ENCODE peak calls at places on chromosome 19, in seven cellular contexts. X is fibroblast of lung, K is GM23248, O is endothelial cell of umbilical vein, A is GM23338, C is hepatocyte, W is K562. R is an unnamed sample.

GRCh38 chr19:51271015-51271600 is 20.2 kb downstream of the SIGLECL1 start:
- DNase-seq in K (no peak), A (peak), C (no peak), O (no peak), X (no peak), W (peak), R (no peak)

GRCh38 chr19:15303105-15303780 is 29.1 kb downstream of the BRD4 start:
- DNase-seq in X (peak), O (no peak), W (no peak), K (peak), C (no peak), A (no peak), R (no peak)

GRCh38 chr19:13790354-13790753 is 4.9 kb upstream of the ZSWIM4 start:
- DNase-seq in O (no peak), W (no peak), X (peak), C (no peak), K (no peak), A (no peak), R (no peak)

GRCh38 chr19:35462476-35462953 is 14.5 kb downstream of the FFAR2 start:
- DNase-seq in X (no peak), A (no peak), K (no peak), C (no peak), W (no peak), O (no peak), R (no peak)

GRCh38 chr19:2014731-2015610 is 543 bp downstream of the BTBD2 start:
- DNase-seq in X (no peak), C (peak), W (peak), K (peak), A (peak), O (no peak), R (peak)

GRCh38 chr19:37990362-37990761 is 83.4 kb downstream of the SIPA1L3 start:
- DNase-seq in W (no peak), C (no peak), K (no peak), X (peak), O (no peak), A (peak), R (no peak)

GRCh38 chr19:50851620-50852019 is 3.1 kb upstream of the KLK3 start:
- DNase-seq in C (no peak), A (no peak), K (no peak), X (no peak), O (no peak), W (no peak), R (no peak)

GRCh38 chr19:49840736-49841249 is 10.2 kb upstream of the PTOV1 start:
- DNase-seq in O (no peak), C (no peak), W (no peak), K (no peak), A (peak), X (no peak), R (no peak)

GRCh38 chr19:37988758-37989635 is 82.0 kb downstream of the SIPA1L3 start:
- DNase-seq in K (no peak), C (no peak), O (no peak), X (peak), A (peak), W (no peak), R (peak)

GRCh38 chr19:40806385-40807146 is 7.6 kb downstream of the EGLN2 start:
- DNase-seq in A (peak), K (peak), C (peak), O (peak), X (peak), W (peak), R (peak)

GRCh38 chr19:45354443-45354842 is 13.9 kb downstream of the KLC3 start:
- DNase-seq in W (no peak), X (no peak), O (no peak), C (no peak), K (no peak), A (no peak), R (no peak)

GRCh38 chr19:46497773-46498172 is 2.1 kb upstream of the PNMA8B start:
- DNase-seq in X (peak), O (no peak), W (no peak), C (no peak), K (no peak), A (no peak), R (no peak)

GRCh38 chr19:41795031-41795461 is 1.3 kb upstream of the CEACAM3 start:
- DNase-seq in A (peak), K (peak), C (peak), W (peak), O (peak), X (peak), R (peak)

GRCh38 chr19:5801796-5802616 is 2.9 kb upstream of the NRTN start:
- DNase-seq in X (peak), C (peak), O (no peak), K (peak), W (peak), A (peak), R (peak)

GRCh38 chr19:14023404-14024235 is 4.3 kb upstream of the RLN3 start:
- DNase-seq in W (peak), C (peak), K (peak), O (peak), X (peak), A (peak), R (peak)

GRCh38 chr19:2110822-2111221 is 14.1 kb downstream of the IZUMO4 start:
- DNase-seq in W (no peak), K (no peak), O (no peak), A (peak), C (no peak), X (no peak), R (peak)

GRCh38 chr19:45150180-45150579 is 10.6 kb downstream of the NKPD1 start:
- DNase-seq in K (no peak), W (no peak), X (no peak), A (no peak), C (no peak), O (no peak), R (no peak)

GRCh38 chr19:41194157-41194552 is 1.1 kb downstream of the CYP2S1 start:
- DNase-seq in X (no peak), K (no peak), A (peak), C (no peak), W (no peak), O (no peak), R (no peak)

GRCh38 chr19:6663236-6664187 is 6.4 kb downstream of the TNFSF14 start:
- DNase-seq in W (no peak), O (no peak), C (no peak), K (peak), X (peak), A (no peak), R (no peak)

GRCh38 chr19:1592755-1593628 is at the start of gene MBD3:
- DNase-seq in X (peak), O (peak), K (peak), W (peak), C (peak), A (peak), R (peak)

GRCh38 chr19:39704181-39705044 is at the start of gene LGALS14:
- DNase-seq in K (no peak), C (peak), A (no peak), X (no peak), W (no peak), O (no peak), R (no peak)

GRCh38 chr19:20279516-20279915 is 112.5 kb downstream of the ZNF486 start:
- DNase-seq in A (no peak), X (no peak), W (no peak), K (no peak), O (no peak), C (no peak), R (no peak)

GRCh38 chr19:58003153-58003828 is 671 bp upstream of the ZNF606 start:
- DNase-seq in C (no peak), K (peak), O (no peak), W (no peak), X (peak), A (peak), R (no peak)

GRCh38 chr19:40907968-40908735 is 26.1 kb upstream of the CYP2A7 start:
- DNase-seq in K (peak), A (peak), O (no peak), X (no peak), C (no peak), W (peak), R (peak)

GRCh38 chr19:34260771-34261173 is 6.4 kb downstream of the GARRE1 start:
- DNase-seq in O (peak), A (peak), X (peak), W (peak), K (peak), C (peak), R (peak)

GRCh38 chr19:17423429-17424208 is 3.8 kb downstream of the MVB12A start:
- DNase-seq in X (no peak), K (no peak), A (no peak), C (no peak), O (no peak), W (no peak), R (no peak)

GRCh38 chr19:33811246-33811645 is 14.6 kb downstream of the KCTD15 start:
- DNase-seq in O (no peak), X (no peak), K (no peak), C (no peak), W (no peak), A (no peak), R (no peak)

GRCh38 chr19:57888107-57888493 is 737 bp downstream of the ZNF814 start:
- DNase-seq in W (no peak), C (no peak), O (no peak), X (no peak), A (peak), K (peak), R (no peak)

GRCh38 chr19:38898788-38899446 is 501 bp downstream of the SIRT2 start:
- DNase-seq in X (peak), A (peak), K (peak), W (no peak), O (no peak), C (no peak), R (peak)

GRCh38 chr19:32708457-32708856 is 11.1 kb upstream of the TDRD12 start:
- DNase-seq in C (no peak), A (no peak), W (no peak), X (no peak), O (no peak), K (no peak), R (no peak)

GRCh38 chr19:16369664-16370576 is 45.3 kb downstream of the KLF2 start:
- DNase-seq in K (no peak), C (no peak), A (no peak), X (no peak), O (no peak), W (no peak), R (no peak)

GRCh38 chr19:49712397-49712859 is 21.5 kb downstream of the CPT1C start:
- DNase-seq in W (peak), C (no peak), A (peak), K (peak), X (peak), O (no peak), R (peak)

GRCh38 chr19:2315818-2316353 is 7.9 kb upstream of the LINGO3 start:
- DNase-seq in W (peak), C (peak), K (peak), O (peak), X (peak), A (peak), R (peak)

GRCh38 chr19:45445139-45445538 is 21.4 kb upstream of the ERCC1 start:
- DNase-seq in A (no peak), W (no peak), O (no peak), C (no peak), X (no peak), K (no peak), R (no peak)

GRCh38 chr19:12783226-12783848 is 7.9 kb upstream of the JUNB start:
- DNase-seq in W (no peak), O (no peak), X (no peak), K (peak), C (no peak), A (peak), R (no peak)

GRCh38 chr19:16416996-16417395 is 54.8 kb downstream of the EPS15L1 start:
- DNase-seq in O (no peak), K (no peak), W (no peak), C (no peak), A (no peak), X (no peak), R (no peak)

GRCh38 chr19:35168261-35168660 is 13.7 kb downstream of the FXYD5 start:
- DNase-seq in A (no peak), K (peak), O (no peak), X (peak), C (no peak), W (peak), R (no peak)

GRCh38 chr19:33700408-33700757 is 78.6 kb downstream of the CHST8 start:
- DNase-seq in A (no peak), K (no peak), O (no peak), C (no peak), X (no peak), W (no peak), R (no peak)

DNA sequence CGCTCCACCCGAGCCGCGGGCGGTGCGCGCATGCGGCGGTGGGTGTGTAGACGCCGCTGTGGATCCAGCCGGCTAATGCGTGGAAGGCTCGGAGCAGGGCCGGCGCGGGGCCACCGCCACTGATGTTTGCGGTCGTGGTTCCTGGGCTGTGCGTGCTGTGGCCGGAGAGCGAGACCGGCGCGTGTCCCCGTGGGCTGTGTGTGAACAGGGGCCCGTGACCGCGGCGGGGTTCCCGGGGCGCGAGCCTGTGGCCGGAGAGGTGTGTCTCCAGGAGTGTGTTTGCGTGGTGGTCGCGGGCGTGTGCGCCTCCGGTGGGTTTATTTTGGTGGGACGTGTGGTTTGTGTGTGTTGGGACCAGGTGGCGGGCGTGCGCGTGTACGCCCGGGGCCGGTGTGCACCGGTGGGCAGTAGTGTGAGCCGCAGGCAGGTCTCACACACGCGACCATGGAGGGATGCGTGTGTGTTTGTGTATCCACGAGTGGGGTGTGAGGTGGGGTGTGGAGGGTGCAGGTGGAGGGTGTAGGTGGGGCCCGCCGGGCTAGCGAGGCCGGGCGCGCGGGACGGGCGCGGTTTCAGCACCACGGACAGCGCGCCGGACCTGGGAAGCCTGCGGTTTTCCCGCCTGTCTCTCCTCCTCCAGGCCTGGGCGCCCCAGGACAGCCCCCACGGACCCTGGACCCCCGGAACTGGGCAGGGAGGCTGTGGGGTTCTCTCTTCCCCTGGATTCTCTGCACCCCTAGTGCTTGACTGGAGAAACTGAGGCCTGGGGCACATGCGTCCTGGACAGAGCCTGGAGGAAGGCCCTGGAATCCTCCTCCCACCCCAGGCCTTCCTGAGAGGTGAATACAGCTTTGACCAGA is 1.6 kb downstream of the HCN2 start:
- DNase-seq in W (peak), C (peak), X (no peak), A (peak), K (peak), O (no peak), R (peak)
- TF ChIP-seq EZH2 in W (no peak), C (peak), X (no peak), A (no peak), K (no peak), O (peak), R (peak)

GRCh38 chr19:10292789-10293636 is 3.3 kb downstream of the ICAM5 start:
- DNase-seq in O (no peak), K (peak), C (no peak), W (peak), X (no peak), A (peak), R (peak)

GRCh38 chr19:10293637-10294367 is 4.0 kb downstream of the ICAM5 start:
- DNase-seq in W (no peak), O (no peak), X (no peak), C (no peak), A (peak), K (no peak), R (peak)

GRCh38 chr19:10294368-10294697 is 4.6 kb downstream of the ICAM5 start:
- DNase-seq in X (no peak), A (peak), W (no peak), O (no peak), K (no peak), C (no peak), R (peak)

GRCh38 chr19:10295847-10296591 is 6.3 kb downstream of the ICAM5 start:
- DNase-seq in C (no peak), X (no peak), A (peak), K (peak), O (no peak), W (no peak), R (peak)

GRCh38 chr19:10295305-10295846 is 5.6 kb downstream of the ICAM5 start:
- DNase-seq in W (peak), A (peak), C (no peak), X (no peak), K (peak), O (peak), R (peak)
- TF ChIP-seq EZH2 in W (no peak), A (no peak), C (peak), X (no peak), K (no peak), O (peak), R (peak)

GRCh38 chr19:55930996-55931515 is 1.1 kb downstream of the NLRP13 start:
- DNase-seq in K (no peak), W (no peak), A (no peak), O (no peak), C (no peak), X (no peak), R (no peak)

GRCh38 chr19:55935206-55935605 is 3.1 kb upstream of the NLRP13 start:
- DNase-seq in A (no peak), X (no peak), O (no peak), K (no peak), C (no peak), W (no peak), R (no peak)

GRCh38 chr19:55927991-55928390 is 4.1 kb downstream of the NLRP13 start:
- DNase-seq in C (no peak), X (no peak), K (no peak), O (no peak), W (no peak), A (no peak), R (no peak)

GRCh38 chr19:55931936-55932386 is at the start of gene NLRP13:
- DNase-seq in X (no peak), O (no peak), A (no peak), W (no peak), C (no peak), K (no peak), R (no peak)
- TF ChIP-seq EZH2 in X (no peak), O (no peak), A (no peak), W (no peak), C (no peak), K (no peak), R (no peak)

GRCh38 chr19:47544476-47544875 is 28.5 kb downstream of the ZNF541 start:
- DNase-seq in W (no peak), O (no peak), X (no peak), A (no peak), K (no peak), C (no peak), R (no peak)

GRCh38 chr19:47547175-47547574 is 25.8 kb downstream of the ZNF541 start:
- DNase-seq in W (no peak), A (no peak), X (no peak), O (no peak), C (no peak), K (no peak), R (no peak)

GRCh38 chr19:47544075-47544474 is 28.9 kb downstream of the ZNF541 start:
- DNase-seq in C (no peak), W (no peak), K (no peak), X (no peak), A (no peak), O (no peak), R (no peak)

GRCh38 chr19:47542030-47542475 is 27.2 kb upstream of the NAPA start:
- DNase-seq in X (peak), W (no peak), O (no peak), C (peak), A (no peak), K (peak), R (no peak)

DNA sequence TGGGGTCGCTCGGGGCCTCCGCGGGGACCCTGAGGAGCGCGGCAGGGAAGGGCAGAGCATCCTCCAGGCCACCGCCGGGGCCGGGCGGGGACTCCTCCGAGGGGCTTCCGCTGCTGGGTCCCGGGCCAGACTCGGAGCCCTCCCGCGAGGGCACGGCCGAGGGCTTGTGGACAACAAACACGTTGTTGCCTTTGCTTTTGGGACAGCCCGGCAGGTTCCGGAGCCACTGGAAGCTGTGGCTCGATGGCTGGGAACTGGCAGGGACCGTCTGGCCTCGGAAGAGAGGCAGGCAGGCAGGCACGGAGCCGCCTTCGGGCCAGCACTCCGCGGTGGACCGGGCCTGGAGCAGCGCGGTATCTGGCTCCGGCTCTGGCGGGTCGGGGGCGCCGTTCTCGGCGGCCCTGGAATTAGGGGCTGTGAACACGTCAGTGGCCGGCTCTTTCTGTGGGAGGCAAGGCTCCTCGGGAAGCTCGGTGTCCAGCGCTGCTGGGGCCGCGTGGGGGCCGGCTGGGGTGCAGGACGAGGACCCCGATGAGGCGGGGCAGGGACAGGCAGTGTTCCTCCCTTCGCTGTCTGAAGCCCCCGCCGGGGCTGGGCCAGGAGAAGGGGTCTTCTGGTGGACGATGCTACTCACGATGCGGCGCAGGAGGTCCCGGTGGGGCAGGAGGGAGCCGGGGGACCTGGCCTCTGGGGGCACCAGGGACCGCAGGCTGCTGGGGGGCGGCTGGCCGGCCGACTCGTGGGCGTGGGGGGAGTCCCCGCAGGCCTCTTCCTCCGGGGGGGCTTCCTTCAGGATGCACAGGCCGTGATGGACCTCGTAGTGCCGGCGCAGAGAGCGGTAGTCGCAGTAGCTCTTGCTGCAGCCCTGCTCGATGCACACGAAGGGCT is 27.6 kb downstream of the ZNF541 start:
- DNase-seq in K (no peak), X (no peak), W (no peak), A (peak), C (no peak), O (no peak), R (no peak)
- TF ChIP-seq EZH2 in K (no peak), X (peak), W (no peak), A (no peak), C (no peak), O (no peak), R (no peak)